ENCODE peak calls at places on chromosomes 6 and 20, in four cellular contexts. J is K562, R is HCT116, P is Panc1. F is an unnamed sample.

GRCh38 chr20:49132995-49133451 is 55.1 kb downstream of the STAU1 start:
- DNase-seq in J (peak), P (peak), R (peak), F (peak)

GRCh38 chr20:6579417-6579816 is 188.1 kb upstream of the BMP2 start:
- DNase-seq in P (no peak), J (no peak), R (no peak), F (no peak)

GRCh38 chr6:14559754-14560527 is 442.4 kb downstream of the CD83 start:
- DNase-seq in J (no peak), P (no peak), R (no peak), F (no peak)

GRCh38 chr20:10978713-10979112 is 304.9 kb upstream of the JAG1 start:
- DNase-seq in J (no peak), R (no peak), P (no peak), F (no peak)

GRCh38 chr6:446418-447366 is 55.1 kb downstream of the IRF4 start:
- DNase-seq in J (no peak), P (no peak), R (no peak), F (no peak)

GRCh38 chr6:146269482-146269881 is 240.6 kb downstream of the GRM1 start:
- DNase-seq in R (no peak), P (no peak), J (no peak), F (no peak)

GRCh38 chr6:118899948-118900347 is 6.0 kb downstream of the ASF1A start:
- DNase-seq in J (no peak), R (no peak), P (no peak), F (no peak)

GRCh38 chr6:89989742-89990141 is 95.5 kb downstream of the GJA10 start:
- DNase-seq in J (no peak), R (no peak), P (no peak), F (no peak)

GRCh38 chr6:76861403-76861802 is 601.9 kb downstream of the HTR1B start:
- DNase-seq in J (no peak), R (peak), P (no peak), F (peak)

GRCh38 chr6:85008311-85009015 is 244.1 kb upstream of the TBX18 start:
- DNase-seq in P (no peak), J (no peak), R (no peak), F (no peak)

GRCh38 chr20:6882911-6883310 is 115.4 kb downstream of the BMP2 start:
- DNase-seq in P (no peak), J (no peak), R (no peak), F (no peak)

GRCh38 chr20:49851234-49851755 is 38.7 kb downstream of the SLC9A8 start:
- DNase-seq in R (no peak), P (no peak), J (no peak), F (no peak)

DNA sequence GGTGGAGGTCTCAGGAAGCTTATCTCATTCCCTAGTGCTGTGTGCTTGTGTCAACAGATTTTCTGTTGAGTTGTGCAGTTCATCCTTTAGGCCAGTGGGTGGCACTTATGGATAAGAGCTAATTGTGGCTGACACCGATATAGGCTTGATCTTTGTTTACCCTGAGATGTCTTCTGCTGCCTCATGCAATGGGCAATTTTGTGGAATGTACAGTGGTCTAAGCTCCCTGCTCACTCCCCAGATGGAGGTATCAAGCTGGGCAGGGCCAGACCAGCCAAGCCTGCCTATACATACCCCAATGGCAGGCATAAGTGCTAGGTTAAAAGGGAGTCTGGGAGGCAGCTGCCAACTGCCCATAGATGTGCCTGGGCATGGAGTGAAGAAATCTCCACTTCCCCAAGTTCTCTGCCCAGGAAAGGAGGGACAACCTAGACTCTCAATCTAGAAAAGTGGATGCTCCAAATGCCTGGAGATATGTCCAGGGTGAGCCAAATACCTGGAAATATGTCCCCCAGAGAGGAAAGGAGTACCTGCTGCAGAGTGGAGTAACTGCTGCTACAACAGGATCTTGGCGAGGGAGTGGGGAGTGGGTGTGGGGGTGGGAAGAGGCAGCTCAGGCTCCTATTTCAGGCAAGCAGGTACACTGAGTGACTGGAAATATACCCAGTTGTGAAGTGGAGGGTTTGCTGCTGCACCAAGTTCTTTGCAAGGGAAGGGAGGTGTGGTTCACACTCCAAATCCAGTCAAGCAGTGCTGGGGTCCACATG is 53.2 kb upstream of the ARG1 start:
- DNase-seq in R (peak), J (peak), P (no peak), F (peak)
- TF ChIP-seq TCF7L2 in R (no peak), J (no peak), P (no peak), F (no peak)

GRCh38 chr6:170404036-170404435 is 97.5 kb downstream of the FAM120B start:
- DNase-seq in R (no peak), P (no peak), J (no peak), F (no peak)

GRCh38 chr6:170404697-170405096 is 98.1 kb downstream of the FAM120B start:
- DNase-seq in J (no peak), R (no peak), P (no peak), F (no peak)

GRCh38 chr6:170405311-170405975 is 98.9 kb downstream of the FAM120B start:
- DNase-seq in J (no peak), R (no peak), P (no peak), F (no peak)

GRCh38 chr6:170402318-170403040 is 95.9 kb downstream of the FAM120B start:
- DNase-seq in P (no peak), J (no peak), R (no peak), F (no peak)

DNA sequence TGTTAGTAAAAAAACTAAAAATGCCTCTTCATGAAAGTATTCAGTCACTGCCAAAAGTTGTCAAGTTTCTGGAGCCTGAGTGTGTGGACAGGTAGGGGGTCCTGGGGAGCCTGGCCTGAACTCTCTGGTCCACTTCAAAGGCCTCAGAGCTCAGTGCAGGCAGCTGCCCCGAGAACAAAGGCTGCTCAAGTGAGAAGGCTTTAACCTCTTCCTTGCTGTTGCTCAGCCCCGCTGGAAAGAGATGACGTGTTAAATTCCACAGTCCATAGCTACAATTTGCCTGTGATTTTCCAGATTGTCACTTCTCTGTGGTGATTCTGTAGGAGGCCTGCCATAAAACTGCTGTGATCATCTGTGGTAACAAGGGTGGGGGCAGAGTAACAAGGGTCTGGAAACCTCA is 96.9 kb downstream of the FAM120B start:
- DNase-seq in P (no peak), R (no peak), J (no peak), F (no peak)
- TF ChIP-seq TCF7L2 in P (no peak), R (no peak), J (no peak), F (no peak)

GRCh38 chr6:36334832-36335459 is 1.7 kb downstream of the BNIP5 start:
- DNase-seq in J (no peak), R (no peak), P (no peak), F (peak)
- TF ChIP-seq TCF7L2 in J (no peak), R (no peak), P (no peak), F (no peak)

DNA sequence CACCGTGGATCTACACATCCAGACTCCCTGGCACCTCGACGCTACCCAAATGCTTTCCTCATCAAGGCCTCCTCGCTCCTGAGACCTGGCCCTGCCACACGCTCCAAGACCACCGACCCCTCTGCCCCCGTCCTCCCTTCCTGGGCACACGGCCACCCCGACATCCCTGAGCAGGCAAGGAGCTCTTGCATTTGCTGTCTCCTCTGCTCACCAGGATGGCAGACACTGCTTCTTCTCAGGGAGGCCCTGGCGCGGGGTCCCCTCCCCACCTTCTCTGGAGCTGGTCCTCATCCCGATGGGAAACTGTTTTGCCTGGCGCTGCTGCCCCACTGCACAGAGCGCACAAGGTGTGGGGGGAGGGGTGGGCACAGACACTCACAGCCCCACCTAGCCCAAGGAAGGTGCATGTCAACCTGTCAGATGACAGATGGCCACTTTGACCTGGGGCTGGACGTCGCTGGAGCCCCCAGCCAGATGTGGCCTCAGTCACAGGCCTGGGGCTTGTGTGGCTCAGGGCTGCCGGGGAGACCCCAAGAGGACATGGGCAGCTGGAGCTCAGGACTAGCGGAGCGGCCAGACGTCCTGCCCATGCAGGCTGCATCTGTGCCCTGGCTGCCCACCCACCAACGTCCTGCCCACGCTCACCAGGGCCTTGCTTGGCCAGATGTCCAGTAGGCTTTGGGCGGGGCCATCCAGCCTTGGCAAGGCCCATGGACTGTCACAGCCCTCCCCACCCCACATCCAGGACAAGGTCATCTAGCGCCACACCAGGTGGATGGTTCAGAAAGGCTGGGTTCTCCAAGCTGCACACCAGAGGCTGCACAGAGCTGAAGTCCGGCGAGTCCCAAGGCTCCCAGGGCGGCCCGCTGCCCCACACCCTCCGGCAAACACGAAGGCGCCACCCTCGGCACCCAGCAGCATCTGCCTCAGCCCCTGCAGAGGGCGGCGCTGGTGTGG is 6.2 kb upstream of the KCNQ2 start:
- DNase-seq in P (no peak), J (no peak), R (no peak), F (no peak)
- TF ChIP-seq TCF7L2 in P (no peak), J (no peak), R (no peak), F (no peak)

DNA sequence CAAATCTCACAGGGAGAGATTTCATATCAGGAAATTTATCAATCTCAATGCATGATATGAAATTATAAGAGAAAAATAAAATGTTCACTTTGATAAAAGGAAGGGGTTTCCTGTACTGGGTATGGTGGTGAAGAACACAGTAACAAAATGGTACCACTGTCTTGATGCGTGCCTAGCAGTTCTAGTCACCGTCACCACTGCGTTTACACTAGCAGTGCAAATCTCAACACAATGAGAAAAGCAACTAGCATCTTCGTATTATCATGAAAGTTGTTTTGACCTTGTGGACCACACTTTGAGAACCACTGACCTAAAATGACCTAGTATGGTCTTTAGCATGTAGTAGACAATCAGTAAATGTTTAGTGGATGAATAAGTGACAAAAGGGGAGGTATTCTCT is 68.4 kb upstream of the ADGRF4 start:
- DNase-seq in J (no peak), R (no peak), P (no peak), F (no peak)
- TF ChIP-seq TCF7L2 in J (no peak), R (no peak), P (no peak), F (no peak)

GRCh38 chr6:28981833-28982475 is 23.2 kb downstream of the ZNF311 start:
- DNase-seq in R (peak), J (peak), P (peak), F (peak)

GRCh38 chr6:28983838-28984237 is 21.3 kb downstream of the ZNF311 start:
- DNase-seq in J (no peak), P (no peak), R (no peak), F (no peak)

GRCh38 chr6:28988536-28989415 is 16.3 kb downstream of the ZNF311 start:
- DNase-seq in J (peak), P (no peak), R (peak), F (no peak)

GRCh38 chr6:28982476-28983266 is 22.4 kb downstream of the ZNF311 start:
- DNase-seq in R (no peak), J (peak), P (no peak), F (peak)

DNA sequence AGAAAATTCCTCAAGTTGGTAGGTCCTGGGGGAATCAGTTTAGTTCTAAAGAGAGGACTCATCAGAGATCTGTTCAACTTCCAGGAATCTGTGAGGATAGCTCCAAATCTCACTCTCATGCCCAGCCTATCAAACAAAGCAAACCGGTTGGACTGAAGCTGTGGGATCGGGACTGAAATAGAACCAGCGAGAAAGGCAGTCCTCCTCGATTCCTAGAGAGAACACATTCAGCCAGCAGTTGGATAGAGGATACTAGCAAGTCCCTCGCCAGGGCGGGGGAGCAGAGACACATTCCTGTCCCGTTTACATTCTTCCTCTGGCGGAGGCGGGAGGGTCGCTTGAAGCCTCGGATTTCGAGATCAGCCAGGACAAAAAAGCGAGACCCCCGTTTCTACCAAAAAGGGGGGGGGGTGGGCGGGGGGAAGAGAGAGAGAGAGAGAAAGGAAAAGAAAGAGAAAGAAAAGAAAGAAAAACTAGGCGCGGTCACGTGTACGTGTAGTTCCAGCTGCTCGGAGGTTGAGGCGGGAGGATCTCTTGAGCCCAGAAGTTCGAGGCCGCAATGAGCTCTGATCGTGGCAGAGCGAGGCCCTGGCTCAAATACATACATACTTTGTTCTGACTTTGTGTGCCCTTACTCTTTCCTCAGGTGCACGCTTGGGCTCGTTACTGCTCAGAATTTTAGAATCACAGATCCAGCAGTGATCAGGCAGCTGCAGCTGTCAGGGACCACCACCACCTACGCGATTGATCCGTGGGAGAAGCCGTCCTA is 19.5 kb downstream of the ZNF311 start:
- DNase-seq in J (no peak), R (peak), P (peak), F (peak)
- TF ChIP-seq TCF7L2 in J (no peak), R (no peak), P (no peak), F (no peak)

GRCh38 chr6:112409311-112409710 is 62.2 kb downstream of the RFPL4B start:
- DNase-seq in P (no peak), J (no peak), R (no peak), F (no peak)
- TF ChIP-seq TCF7L2 in P (no peak), J (no peak), R (no peak), F (no peak)

GRCh38 chr6:134250776-134251175 is 67.1 kb downstream of the SGK1 start:
- DNase-seq in P (no peak), R (no peak), J (no peak), F (no peak)
- TF ChIP-seq TCF7L2 in P (no peak), R (no peak), J (no peak), F (no peak)

GRCh38 chr6:130632288-130632687 is 194.9 kb upstream of the SMLR1 start:
- DNase-seq in R (no peak), P (no peak), J (no peak), F (peak)
- TF ChIP-seq TCF7L2 in R (no peak), P (no peak), J (no peak), F (no peak)